ENCODE peak calls at places on chromosomes 4 and X, in four cellular contexts. O is hepatocyte, C is GM23338, U is MM.1S. Z is an unnamed sample.

GRCh38 chr4:15132739-15133138 is 130.5 kb downstream of the CPEB2 start:
- DNase-seq in O (no peak), C (no peak), U (no peak), Z (peak)

GRCh38 chr4:98993419-98994071 is 2.0 kb upstream of the METAP1 start:
- DNase-seq in U (no peak), C (no peak), O (no peak), Z (no peak)

GRCh38 chr4:87047281-87047798 is 112.5 kb downstream of the AFF1 start:
- DNase-seq in C (no peak), O (no peak), U (no peak), Z (no peak)

GRCh38 chr4:126458993-126459392 is 1144.2 kb downstream of the FAT4 start:
- DNase-seq in C (no peak), O (no peak), U (no peak), Z (no peak)

GRCh38 chr4:68002906-68003305 is 39.6 kb upstream of the TMPRSS11A start:
- DNase-seq in C (no peak), U (peak), O (no peak), Z (no peak)

GRCh38 chr4:79082988-79083387 is 143.8 kb upstream of the PAQR3 start:
- DNase-seq in U (no peak), C (no peak), O (no peak), Z (no peak)

GRCh38 chrX:46485897-46486296 is 59.3 kb downstream of the ZNF674 start:
- DNase-seq in C (peak), O (no peak), U (no peak), Z (peak)

GRCh38 chrX:24426340-24426913 is 38.7 kb upstream of the PDK3 start:
- DNase-seq in O (no peak), U (peak), C (peak), Z (peak)

GRCh38 chrX:132750312-132751042 is 208.0 kb downstream of the HS6ST2 start:
- DNase-seq in U (peak), O (no peak), C (no peak), Z (no peak)

GRCh38 chr4:3303840-3304715 is 11.3 kb downstream of the RGS12 start:
- DNase-seq in O (no peak), U (no peak), C (no peak), Z (no peak)

GRCh38 chr4:182185491-182185890 is 57.7 kb upstream of the TENM3 start:
- DNase-seq in U (no peak), C (no peak), O (no peak), Z (no peak)

GRCh38 chrX:71171110-71171801 is 26.6 kb downstream of the NLGN3 start:
- DNase-seq in O (no peak), C (peak), U (no peak), Z (no peak)

GRCh38 chr4:190020790-190021717 is 6.0 kb downstream of the FRG2 start:
- DNase-seq in O (peak), U (no peak), C (peak), Z (peak)

GRCh38 chrX:16743604-16744325 is 24.4 kb downstream of the SYAP1 start:
- DNase-seq in U (no peak), C (no peak), O (no peak), Z (no peak)

GRCh38 chrX:109855501-109855900 is 122.4 kb upstream of the ACSL4 start:
- DNase-seq in C (no peak), O (no peak), U (no peak), Z (no peak)

GRCh38 chr4:91035276-91035675 is 908.1 kb downstream of the CCSER1 start:
- DNase-seq in U (no peak), O (no peak), C (no peak), Z (no peak)

GRCh38 chr4:38615847-38616246 is 48.2 kb upstream of the KLF3 start:
- DNase-seq in C (no peak), O (no peak), U (no peak), Z (no peak)

GRCh38 chr4:37549003-37549402 is 137.2 kb downstream of the RELL1 start:
- DNase-seq in O (no peak), C (no peak), U (no peak), Z (no peak)
- TF ChIP-seq CTCF in O (no peak), C (no peak), U (no peak), Z (no peak)

GRCh38 chr4:1647432-1647831 is 36.7 kb downstream of the FAM53A start:
- DNase-seq in U (no peak), C (no peak), O (no peak), Z (no peak)

GRCh38 chr4:1642196-1642951 is 41.7 kb downstream of the FAM53A start:
- DNase-seq in U (no peak), C (no peak), O (no peak), Z (no peak)

GRCh38 chr4:1641671-1642070 is 42.4 kb downstream of the FAM53A start:
- DNase-seq in U (no peak), O (no peak), C (no peak), Z (no peak)

GRCh38 chr4:1643971-1644735 is 40.0 kb downstream of the FAM53A start:
- DNase-seq in O (no peak), U (no peak), C (no peak), Z (no peak)

GRCh38 chr4:1644906-1645657 is 39.0 kb downstream of the FAM53A start:
- DNase-seq in O (peak), U (no peak), C (peak), Z (peak)
- TF ChIP-seq EZH2phosphoT487 in O (no peak), U (no peak), C (no peak), Z (no peak)

GRCh38 chrX:3345281-3346081 is 971 bp downstream of the MXRA5 start:
- DNase-seq in C (peak), O (peak), U (no peak), Z (peak)
- TF ChIP-seq CTCF in C (no peak), O (no peak), U (no peak), Z (no peak)

GRCh38 chrX:115311666-115312065 is 22.2 kb downstream of the LUZP4 start:
- DNase-seq in U (no peak), C (peak), O (peak), Z (peak)

DNA sequence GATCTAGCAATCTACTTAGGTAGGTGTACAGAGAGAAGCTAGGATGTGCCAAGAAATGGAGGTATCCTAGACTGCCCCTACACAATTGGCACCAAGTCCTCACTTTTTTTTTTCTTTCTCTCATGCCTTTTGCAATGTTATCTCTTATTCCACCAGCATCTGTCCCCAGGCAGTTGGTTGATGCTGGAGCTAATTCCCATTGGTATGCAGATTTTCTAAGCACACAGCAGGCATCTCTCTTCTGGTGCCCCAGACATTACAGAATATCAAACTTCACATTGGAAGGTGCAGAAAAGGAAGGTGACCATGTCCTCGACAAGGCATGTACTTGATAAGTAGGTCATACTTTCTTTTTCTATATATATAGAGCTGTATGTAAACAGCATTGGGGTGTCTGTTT is 21.6 kb downstream of the LUZP4 start:
- DNase-seq in U (no peak), O (no peak), C (peak), Z (peak)
- TF ChIP-seq EZH2phosphoT487 in U (no peak), O (no peak), C (no peak), Z (no peak)

DNA sequence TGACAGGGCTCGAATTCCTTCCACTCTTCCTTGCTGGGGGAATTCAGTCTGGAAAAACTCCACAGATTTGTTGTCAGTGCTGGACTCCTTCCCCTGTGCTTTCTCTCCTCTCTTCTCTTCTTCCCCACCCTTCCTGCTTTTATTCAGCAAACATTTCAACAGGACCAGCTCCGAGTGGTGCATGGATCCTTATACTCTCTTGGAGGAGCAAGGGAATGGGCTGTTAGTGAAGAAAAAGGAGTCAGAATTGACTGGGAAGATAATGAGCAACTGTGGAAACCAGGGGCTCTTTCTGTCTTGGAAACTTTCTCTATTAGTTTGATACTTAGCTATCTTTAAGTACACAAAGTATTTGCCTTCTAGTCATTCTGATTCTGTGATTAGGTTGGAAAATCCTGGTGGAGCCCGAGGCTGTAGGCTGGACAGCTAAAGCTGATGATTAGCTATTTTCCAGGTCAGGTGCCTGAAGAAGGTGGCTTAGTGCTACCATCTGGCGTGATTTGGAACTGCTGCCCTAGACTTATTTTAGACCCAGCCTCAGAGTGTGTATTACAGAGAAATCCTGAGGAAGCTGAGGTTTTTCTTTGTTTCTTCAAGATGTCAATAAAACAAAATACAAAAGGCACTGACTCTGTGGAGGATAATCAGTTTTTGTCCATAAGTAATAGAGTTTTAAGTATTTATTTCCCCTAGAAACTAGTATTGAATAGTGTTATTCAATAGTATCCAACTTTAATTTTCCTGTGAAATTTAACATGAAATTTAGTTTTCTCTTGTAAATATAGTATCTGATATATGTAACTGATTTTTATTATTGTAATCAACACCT is 38.4 kb downstream of the NAP1L5 start:
- DNase-seq in O (peak), U (peak), C (peak), Z (peak)
- TF ChIP-seq CTCF in O (peak), U (peak), C (peak), Z (peak)

GRCh38 chr4:118351851-118352827 is 664 bp downstream of the PRSS12 start:
- DNase-seq in U (no peak), C (peak), O (peak), Z (peak)
- TF ChIP-seq EZH2phosphoT487 in U (no peak), C (no peak), O (no peak), Z (peak)

GRCh38 chrX:48496660-48497059 is 12.1 kb upstream of the PORCN start:
- DNase-seq in O (no peak), U (no peak), C (no peak), Z (no peak)

GRCh38 chrX:48492293-48492910 is 16.4 kb upstream of the PORCN start:
- DNase-seq in O (no peak), C (no peak), U (no peak), Z (no peak)

GRCh38 chrX:48490661-48491060 is 14.7 kb downstream of the FTSJ1 start:
- DNase-seq in U (no peak), C (no peak), O (no peak), Z (no peak)

GRCh38 chrX:48491809-48492208 is 15.8 kb downstream of the FTSJ1 start:
- DNase-seq in O (no peak), C (no peak), U (no peak), Z (no peak)

DNA sequence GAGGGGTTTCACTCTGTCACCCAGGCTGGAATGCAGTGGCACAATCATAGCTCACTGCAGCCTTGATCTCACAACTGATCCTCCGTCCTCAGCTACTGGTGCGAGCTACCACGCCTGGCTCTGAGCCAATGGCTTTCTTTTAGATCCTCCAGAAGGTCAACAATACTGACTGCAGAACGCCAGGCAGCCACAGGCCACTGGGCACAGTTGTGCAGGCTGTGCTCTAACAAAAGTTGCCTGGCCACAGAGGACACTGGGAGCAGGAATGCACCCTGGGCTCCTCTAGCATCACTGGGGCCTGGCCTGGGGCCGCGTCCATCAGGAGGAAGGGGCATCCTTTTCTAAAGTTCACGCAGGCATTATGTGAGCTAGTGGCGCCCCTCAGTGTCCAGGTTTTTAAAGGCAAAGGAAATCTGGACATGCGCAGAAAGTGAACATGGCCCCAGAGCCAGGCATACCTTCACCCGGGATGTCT is 14.9 kb upstream of the PORCN start:
- DNase-seq in O (peak), C (peak), U (peak), Z (peak)
- TF ChIP-seq CTCF in O (peak), C (peak), U (peak), Z (peak)

GRCh38 chr4:140346136-140346535 is 27.3 kb upstream of the SCOC start:
- DNase-seq in C (peak), U (no peak), O (no peak), Z (no peak)

GRCh38 chr4:140343303-140343702 is 30.1 kb upstream of the SCOC start:
- DNase-seq in C (no peak), O (peak), U (no peak), Z (no peak)

GRCh38 chr4:140342620-140343019 is 30.8 kb upstream of the SCOC start:
- DNase-seq in U (no peak), O (no peak), C (no peak), Z (no peak)

GRCh38 chr4:140344111-140344510 is 29.3 kb upstream of the SCOC start:
- DNase-seq in C (no peak), O (no peak), U (no peak), Z (no peak)

GRCh38 chr4:140344621-140345020 is 28.8 kb upstream of the SCOC start:
- DNase-seq in O (no peak), U (no peak), C (peak), Z (peak)
- TF ChIP-seq EZH2phosphoT487 in O (no peak), U (no peak), C (no peak), Z (no peak)

GRCh38 chrX:41332988-41333743 is 796 bp upstream of the DDX3X start:
- DNase-seq in U (peak), C (peak), O (peak), Z (peak)

GRCh38 chrX:41333744-41333993 is 293 bp upstream of the DDX3X start:
- DNase-seq in O (peak), U (peak), C (peak), Z (peak)

GRCh38 chrX:41335590-41336331 is 1.8 kb downstream of the DDX3X start:
- DNase-seq in C (no peak), O (no peak), U (no peak), Z (no peak)

GRCh38 chrX:41334866-41335589 is 1.1 kb downstream of the DDX3X start:
- DNase-seq in U (peak), C (peak), O (peak), Z (no peak)

GRCh38 chrX:41333994-41334865 is at the start of gene DDX3X:
- DNase-seq in O (peak), U (peak), C (peak), Z (peak)
- TF ChIP-seq CTCF in O (no peak), U (no peak), C (no peak), Z (peak)